ENCODE peak calls at places on chromosomes 4 and X, in ten cellular contexts. N is ascending aorta; L is cardiac muscle cell; M is right lobe of liver; Z is effector memory CD4-positive, alpha-beta T cell; S is astrocyte; A is transverse colon; O is body of pancreas; W is BE2C; I is ovary. X is an unnamed sample. For H3K4me1, the result is how much of the 10 kb centered on the place peaks cover.

GRCh38 chrX:110741213-110741796 is 54.3 kb downstream of the CHRDL1 start:
- DNase-seq in N (no peak), L (no peak), M (no peak), Z (no peak), S (peak), A (no peak), O (no peak), W (no peak), I (no peak), X (no peak)

GRCh38 chr4:83340692-83341343 is 6.2 kb upstream of the HPSE start:
- DNase-seq in N (no peak), L (no peak), M (no peak), Z (no peak), S (no peak), A (no peak), O (no peak), W (no peak), I (no peak), X (no peak)

GRCh38 chr4:120842046-120842445 is 80.5 kb downstream of the PRDM5 start:
- DNase-seq in N (no peak), L (peak), M (no peak), Z (no peak), S (peak), A (no peak), O (no peak), W (no peak), I (no peak), X (no peak)

GRCh38 chrX:7120578-7121219 is 26.8 kb upstream of the STS start:
- DNase-seq in N (no peak), L (no peak), M (no peak), Z (no peak), S (peak), A (peak), O (no peak), W (no peak), I (no peak), X (no peak)

GRCh38 chr4:143178923-143179322 is 5.8 kb upstream of the USP38 start:
- DNase-seq in N (no peak), L (no peak), M (no peak), Z (no peak), S (no peak), A (no peak), O (peak), W (no peak), I (no peak), X (no peak)

GRCh38 chr4:76950052-76950845 is 697 bp downstream of the SEPTIN11 start:
- DNase-seq in N (no peak), L (peak), M (peak), Z (peak), S (peak), A (peak), O (peak), W (peak), I (peak), X (peak)

GRCh38 chr4:57373971-57374370 is 263.8 kb upstream of the IGFBP7 start:
- DNase-seq in N (no peak), L (no peak), M (no peak), Z (no peak), S (peak), A (no peak), O (no peak), W (no peak), I (no peak), X (no peak)

GRCh38 chr4:105715692-105716278 is 7.2 kb downstream of the GSTCD start:
- DNase-seq in N (no peak), L (peak), M (no peak), Z (no peak), S (peak), A (no peak), O (no peak), W (no peak), I (no peak), X (no peak)

GRCh38 chr4:158285429-158286216 is 75.3 kb downstream of the TMEM144 start:
- DNase-seq in N (no peak), L (no peak), M (no peak), Z (no peak), S (no peak), A (no peak), O (no peak), W (no peak), I (no peak), X (no peak)

GRCh38 chrX:120450163-120450562 is 18.9 kb downstream of the LAMP2 start:
- DNase-seq in N (no peak), L (peak), M (no peak), Z (no peak), S (no peak), A (no peak), O (no peak), W (peak), I (no peak), X (no peak)

GRCh38 chrX:120791013-120791643 is 84.5 kb downstream of the CT47B1 start:
- DNase-seq in N (peak), L (no peak), M (no peak), Z (no peak), S (peak), A (peak), O (peak), W (peak), I (peak), X (peak)

GRCh38 chr4:2688281-2688680 is 67.9 kb downstream of the TNIP2 start:
- DNase-seq in N (no peak), L (no peak), M (no peak), Z (no peak), S (no peak), A (no peak), O (no peak), W (no peak), I (no peak), X (no peak)

DNA sequence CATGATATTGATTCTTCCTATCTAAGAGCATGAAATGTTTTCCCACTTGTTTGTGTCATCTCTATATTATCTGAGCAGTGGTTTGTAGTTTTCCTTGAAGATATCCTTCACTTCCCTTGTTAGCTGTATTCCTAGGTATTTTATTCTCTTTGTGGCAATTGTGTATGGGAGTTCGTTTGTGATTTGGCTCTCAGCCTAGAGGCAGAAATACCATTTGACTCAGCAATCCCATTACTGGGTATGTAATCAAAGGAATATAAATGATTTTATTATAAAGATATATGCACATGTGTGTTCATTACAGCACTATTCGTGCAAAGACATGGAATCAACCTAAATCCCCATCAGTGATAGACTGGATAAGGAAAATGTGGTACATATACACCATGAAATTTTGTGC is 172.7 kb upstream of the IL15 start:
- DNase-seq in N (no peak), L (no peak), M (no peak), Z (no peak), S (no peak), A (no peak), O (no peak), W (no peak), I (no peak), X (no peak)
- H3K4me1 ChIP-seq in N (under half), L (under half), M (under half), Z (under half), S (under half), A (under half), O (under half), W (under half), I (under half), X (under half)

GRCh38 chr4:140944539-140944938 is 188.4 kb upstream of the TBC1D9 start:
- DNase-seq in N (no peak), L (no peak), M (no peak), Z (no peak), S (peak), A (no peak), O (no peak), W (no peak), I (no peak), X (no peak)

GRCh38 chr4:140940589-140940988 is 184.4 kb upstream of the TBC1D9 start:
- DNase-seq in N (no peak), L (no peak), M (no peak), Z (no peak), S (no peak), A (no peak), O (no peak), W (no peak), I (no peak), X (no peak)

GRCh38 chr4:140947507-140947906 is 185.8 kb downstream of the RNF150 start:
- DNase-seq in N (no peak), L (no peak), M (no peak), Z (no peak), S (no peak), A (peak), O (peak), W (peak), I (no peak), X (no peak)

GRCh38 chr4:140943486-140943885 is 187.3 kb upstream of the TBC1D9 start:
- DNase-seq in N (no peak), L (no peak), M (no peak), Z (no peak), S (peak), A (no peak), O (no peak), W (no peak), I (no peak), X (no peak)

DNA sequence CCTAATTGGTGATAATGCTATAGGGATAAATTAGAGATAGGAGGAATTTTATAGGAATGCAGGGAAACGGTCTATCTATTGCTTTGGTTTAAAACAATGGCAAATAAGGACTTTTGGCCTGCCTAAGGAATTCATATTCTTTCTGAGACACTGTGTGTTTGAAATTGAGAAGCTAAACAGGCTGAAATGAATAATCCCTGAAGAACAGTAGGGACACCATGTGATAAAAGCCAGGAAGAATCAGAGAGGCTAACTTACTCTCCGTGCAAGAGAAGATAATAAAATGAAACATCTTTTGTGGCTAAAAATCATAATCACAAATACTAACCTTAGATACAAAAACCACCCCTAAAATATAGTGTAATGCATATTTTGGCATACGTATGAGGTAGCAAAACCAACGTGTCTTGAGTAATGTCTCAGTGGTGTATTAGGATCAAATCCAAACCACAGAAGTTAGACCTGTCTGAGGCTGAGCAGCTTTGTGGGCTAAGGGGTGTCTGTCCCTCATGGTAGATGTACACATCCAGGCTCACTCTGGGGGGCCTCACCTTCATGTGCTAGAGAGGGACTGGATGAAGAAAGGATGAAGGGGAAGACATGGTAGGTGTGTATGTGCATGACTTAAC is 187.8 kb upstream of the TBC1D9 start:
- DNase-seq in N (no peak), L (no peak), M (no peak), Z (no peak), S (peak), A (no peak), O (no peak), W (no peak), I (no peak), X (no peak)
- H3K4me3 ChIP-seq in N (no peak), L (no peak), M (no peak), Z (no peak), S (peak), A (no peak), O (no peak), W (no peak), I (no peak), X (no peak)

GRCh38 chrX:151825927-151826471 is 86.7 kb upstream of the MAGEA4 start:
- DNase-seq in N (no peak), L (no peak), M (no peak), Z (no peak), S (peak), A (no peak), O (peak), W (no peak), I (no peak), X (peak)
- H3K4me1 ChIP-seq in N (under half), L (under half), M (under half), Z (under half), S (under half), A (under half), O (under half), W (under half), I (under half), X (under half)

DNA sequence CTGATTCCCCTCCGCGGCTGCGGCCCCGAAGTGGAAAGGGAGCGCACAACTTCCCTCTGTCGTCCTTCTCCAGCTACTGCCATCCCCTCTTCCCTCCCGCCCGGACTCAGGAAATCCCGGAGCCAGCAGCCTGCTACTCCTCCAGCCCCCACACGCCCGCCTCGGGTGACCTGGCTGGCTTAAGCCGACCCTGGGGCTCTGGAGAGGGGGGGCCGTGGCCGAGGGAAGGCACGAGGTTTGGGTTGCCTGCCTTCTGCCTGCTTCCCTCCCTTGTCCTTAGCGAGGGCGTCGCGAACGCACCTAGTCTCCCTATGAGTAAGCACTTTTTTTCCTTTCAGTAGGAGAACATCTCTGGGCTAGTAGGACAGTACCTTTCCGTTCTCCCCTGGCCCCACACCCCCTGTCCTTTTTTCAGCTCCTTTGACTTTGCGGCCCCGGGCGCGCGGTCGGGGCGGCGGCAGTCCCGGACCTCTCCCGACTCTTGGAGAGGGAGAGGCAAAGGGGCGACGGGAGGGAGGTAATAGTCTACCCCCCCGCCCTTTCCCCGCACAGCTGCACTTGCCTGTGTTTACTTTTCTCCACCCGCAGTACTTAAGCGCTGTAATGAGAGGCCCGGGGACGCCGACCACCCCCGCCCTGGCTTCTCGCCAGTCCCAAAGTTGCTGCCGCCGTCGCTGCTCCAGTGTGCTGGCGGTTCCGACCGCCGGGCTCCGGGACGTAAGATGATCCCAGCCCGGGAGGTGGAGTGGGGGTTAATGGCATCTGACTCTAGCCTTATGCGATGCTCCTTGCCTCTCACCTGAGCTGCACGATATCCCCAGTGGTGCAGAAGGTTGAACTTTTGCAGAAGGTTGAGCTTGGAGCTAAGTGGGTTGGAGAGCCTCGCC is 874 bp downstream of the PLS3 start:
- DNase-seq in N (no peak), L (peak), M (peak), Z (no peak), S (no peak), A (peak), O (peak), W (peak), I (peak), X (peak)
- H3K4me3 ChIP-seq in N (peak), L (peak), M (peak), Z (no peak), S (peak), A (peak), O (peak), W (peak), I (peak), X (peak)

GRCh38 chr4:36310793-36311192 is 29.4 kb downstream of the DTHD1 start:
- DNase-seq in N (no peak), L (no peak), M (no peak), Z (no peak), S (no peak), A (peak), O (peak), W (no peak), I (no peak), X (peak)

GRCh38 chr4:36312511-36312910 is 31.1 kb downstream of the DTHD1 start:
- DNase-seq in N (no peak), L (no peak), M (no peak), Z (no peak), S (no peak), A (no peak), O (no peak), W (no peak), I (no peak), X (no peak)

GRCh38 chr4:36316544-36317082 is 35.2 kb downstream of the DTHD1 start:
- DNase-seq in N (no peak), L (no peak), M (no peak), Z (no peak), S (peak), A (no peak), O (no peak), W (no peak), I (no peak), X (no peak)

GRCh38 chr4:36310237-36310636 is 28.8 kb downstream of the DTHD1 start:
- DNase-seq in N (no peak), L (no peak), M (no peak), Z (no peak), S (no peak), A (no peak), O (no peak), W (no peak), I (no peak), X (no peak)

DNA sequence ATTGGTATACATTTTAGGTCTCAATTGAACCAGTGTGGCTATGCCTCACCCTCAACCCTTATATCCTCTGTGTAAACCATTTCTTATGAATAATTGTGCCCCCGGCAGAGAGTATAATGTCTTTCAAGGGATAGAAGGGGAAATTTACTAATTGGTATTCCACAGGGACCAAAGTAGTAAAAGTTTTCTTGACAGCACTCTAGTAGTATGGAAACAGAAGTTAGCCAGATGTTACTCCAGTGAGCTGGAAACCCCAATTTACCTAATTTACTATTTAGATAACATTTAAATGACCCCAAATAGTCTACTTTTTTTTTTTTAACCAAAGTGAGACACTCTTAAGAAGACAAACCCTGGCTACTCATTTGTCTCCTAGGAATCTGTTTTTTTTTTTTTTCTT is 32.3 kb downstream of the DTHD1 start:
- DNase-seq in N (no peak), L (no peak), M (no peak), Z (no peak), S (no peak), A (no peak), O (no peak), W (no peak), I (no peak), X (no peak)
- H3K4me1 ChIP-seq in N (under half), L (under half), M (under half), Z (under half), S (under half), A (under half), O (under half), W (under half), I (under half), X (under half)